ENCODE peak calls at places on chromosomes 16 and 17, in eight cellular contexts. J, S, Z, F, P, V, U and R are unnamed samples.

GRCh38 chr16:19879241-19879792 is 5.3 kb downstream of the GPRC5B start:
- DNase-seq in J (peak; percentile 57), S (no peak), Z (peak; percentile 51), F (peak; percentile 41), P (no peak), V (no peak), U (no peak), R (no peak)

GRCh38 chr16:8863594-8864424 is 5.0 kb downstream of the CARHSP1 start:
- DNase-seq in J (no peak), S (peak; percentile 67), Z (peak; percentile 61), F (peak; percentile 59), P (no peak), V (no peak), U (peak; percentile 67), R (no peak)

GRCh38 chr17:82195675-82196258 is 16.9 kb downstream of the CCDC57 start:
- DNase-seq in J (no peak), S (no peak), Z (no peak), F (no peak), P (no peak), V (no peak), U (no peak), R (no peak)

GRCh38 chr17:4506180-4506814 is 7.6 kb downstream of the SPNS2 start:
- DNase-seq in J (no peak), S (no peak), Z (no peak), F (no peak), P (no peak), V (no peak), U (no peak), R (no peak)

GRCh38 chr17:20992987-20993862 is 49.6 kb downstream of the USP22 start:
- DNase-seq in J (peak; percentile 56), S (peak; percentile 67), Z (peak; percentile 90), F (peak; percentile 71), P (peak; percentile 61), V (peak; percentile 64), U (peak; percentile 93), R (peak; percentile 14)

GRCh38 chr17:55726440-55726839 is 3.8 kb upstream of the TMEM100 start:
- DNase-seq in J (peak; percentile 70), S (peak; percentile 33), Z (no peak), F (no peak), P (no peak), V (peak; percentile 71), U (no peak), R (no peak)

GRCh38 chr17:62637809-62638208 is 10.3 kb downstream of the MRC2 start:
- DNase-seq in J (no peak), S (no peak), Z (no peak), F (no peak), P (no peak), V (no peak), U (peak; percentile 60), R (no peak)

GRCh38 chr17:67033613-67034012 is 10.7 kb upstream of the CACNG1 start:
- DNase-seq in J (no peak), S (no peak), Z (no peak), F (no peak), P (no peak), V (no peak), U (no peak), R (no peak)

GRCh38 chr17:81890447-81891302 is 711 bp downstream of the ALYREF start:
- DNase-seq in J (no peak), S (no peak), Z (no peak), F (peak; percentile 31), P (peak; percentile 46), V (peak; percentile 56), U (peak; percentile 80), R (no peak)

GRCh38 chr17:61218438-61218837 is 181.2 kb upstream of the TBX2 start:
- DNase-seq in J (no peak), S (no peak), Z (no peak), F (no peak), P (peak; percentile 18), V (peak; percentile 52), U (no peak), R (no peak)

DNA sequence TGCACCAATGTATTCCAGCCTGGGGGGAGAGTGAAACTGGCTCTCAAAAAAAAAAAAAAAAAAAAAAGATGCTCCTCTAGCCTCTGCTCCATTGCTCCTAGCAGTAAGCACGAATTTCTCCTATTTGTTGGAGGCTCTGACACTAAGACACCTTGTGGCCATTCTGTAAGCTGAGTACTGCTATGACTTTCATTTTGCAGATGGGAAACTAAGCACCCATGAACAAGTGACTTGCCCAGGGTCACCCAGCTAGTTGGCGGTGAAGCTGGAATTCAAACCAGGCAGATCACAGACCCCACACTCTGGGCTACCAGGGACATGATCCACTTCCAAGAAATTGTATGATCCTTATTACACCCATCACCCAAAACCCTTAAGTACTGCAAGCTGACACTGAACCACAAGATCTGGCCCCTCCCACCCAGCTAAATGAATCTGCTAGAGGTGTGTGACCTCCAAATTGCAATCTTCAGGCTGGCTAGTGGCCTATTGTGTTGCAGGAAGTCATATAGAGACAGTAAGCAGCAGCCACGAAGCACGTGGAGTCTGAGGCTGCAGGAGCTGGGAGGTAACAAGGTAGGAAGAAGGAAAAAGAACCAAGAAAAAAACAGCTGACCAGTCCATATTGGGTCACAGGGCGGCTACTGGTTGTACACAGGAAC is 209.4 kb downstream of the XYLT1 start:
- DNase-seq in J (no peak), S (peak; percentile 42), Z (no peak), F (no peak), P (peak; percentile 74), V (no peak), U (no peak), R (no peak)
- H3K4me1 ChIP-seq in J (no peaks in the 10 kb centered on the region), S (peaks cover 3% of the 10 kb centered on the region), Z (no peaks in the 10 kb centered on the region), F (no peaks in the 10 kb centered on the region), P (peaks cover 42% of the 10 kb centered on the region), V (no peaks in the 10 kb centered on the region), U (peaks cover 3% of the 10 kb centered on the region), R (no peaks in the 10 kb centered on the region)

DNA sequence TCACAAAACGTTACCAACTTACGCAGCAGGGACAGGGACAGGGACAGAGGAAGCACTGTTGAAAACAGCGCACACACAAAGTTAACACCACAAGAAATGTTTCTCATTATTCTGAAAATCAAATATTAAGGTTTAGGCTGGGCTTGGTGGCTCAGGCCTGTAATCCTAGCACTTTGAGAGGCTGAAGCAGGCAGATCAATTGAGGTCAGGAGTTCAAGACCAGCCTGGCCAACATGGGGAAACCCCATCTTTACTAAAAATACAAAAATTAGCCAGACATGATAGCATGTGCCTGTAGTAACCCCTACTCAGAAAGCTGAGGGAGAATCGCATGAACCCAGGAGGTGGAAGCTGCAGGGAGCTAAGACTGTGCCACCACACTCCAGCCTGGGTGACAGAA is 4.2 kb downstream of the CYTH1 start:
- DNase-seq in J (no peak), S (no peak), Z (no peak), F (no peak), P (no peak), V (no peak), U (no peak), R (no peak)
- H3K4me3 ChIP-seq in J (no peak overlapping the region), S (no peak overlapping the region), Z (no peak overlapping the region), F (no peak overlapping the region), P (no peak overlapping the region), V (no peak overlapping the region), U (no peak overlapping the region), R (no peak overlapping the region)

GRCh38 chr16:28491970-28492474 is at the start of gene CLN3:
- DNase-seq in J (peak; percentile 94), S (peak; percentile 96), Z (peak; percentile 93), F (peak; percentile 91), P (peak; percentile 97), V (peak; percentile 91), U (peak; percentile 97), R (peak; percentile 85)
- H3K4me1 ChIP-seq in J (peaks cover 6% of the 10 kb centered on the region), S (no peaks in the 10 kb centered on the region), Z (peaks cover 5% of the 10 kb centered on the region), F (no peaks in the 10 kb centered on the region), P (peaks cover 14% of the 10 kb centered on the region), V (peaks cover 14% of the 10 kb centered on the region), U (peaks cover 34% of the 10 kb centered on the region), R (peaks cover 46% of the 10 kb centered on the region)

GRCh38 chr17:35773674-35774425 is 13.2 kb downstream of the C17orf50 start:
- DNase-seq in J (no peak), S (no peak), Z (no peak), F (peak; percentile 30), P (no peak), V (no peak), U (no peak), R (no peak)
- H3K4me3 ChIP-seq in J (no peak overlapping the region), S (no peak overlapping the region), Z (no peak overlapping the region), F (no peak overlapping the region), P (no peak overlapping the region), V (no peak overlapping the region), U (no peak overlapping the region), R (no peak overlapping the region)